ENCODE peak calls at places on chromosomes 5 and 9, in five cellular contexts. Z, D, W, A and M are unnamed samples. For H3K27me3, the result is how much of the 10 kb centered on the place peaks cover.

GRCh38 chr5:58404734-58405133 is 55.2 kb downstream of the PLK2 start:
- DNase-seq in Z (no peak), D (no peak), W (no peak), A (no peak), M (no peak)

GRCh38 chr9:7567687-7568086 is 231.9 kb downstream of the DMAC1 start:
- DNase-seq in Z (no peak), D (no peak), W (no peak), A (no peak), M (no peak)

GRCh38 chr5:13985736-13986418 is 41.4 kb upstream of the DNAH5 start:
- DNase-seq in Z (peak), D (no peak), W (peak), A (no peak), M (no peak)

GRCh38 chr9:73613092-73613701 is 461.5 kb downstream of the ANXA1 start:
- DNase-seq in Z (peak), D (no peak), W (no peak), A (no peak), M (no peak)

GRCh38 chr5:142715291-142715690 is 29.4 kb upstream of the FGF1 start:
- DNase-seq in Z (no peak), D (no peak), W (no peak), A (no peak), M (no peak)

GRCh38 chr9:89791754-89792153 is 186.9 kb downstream of the GADD45G start:
- DNase-seq in Z (no peak), D (no peak), W (no peak), A (no peak), M (no peak)

GRCh38 chr9:112532427-112532826 is 45.8 kb downstream of the KIAA1958 start:
- DNase-seq in Z (peak), D (no peak), W (peak), A (no peak), M (no peak)

GRCh38 chr5:128770907-128771306 is 194.4 kb upstream of the SLC27A6 start:
- DNase-seq in Z (no peak), D (no peak), W (no peak), A (no peak), M (no peak)

GRCh38 chr5:10567781-10568321 is 4.0 kb downstream of the ANKRD33B start:
- DNase-seq in Z (peak), D (no peak), W (peak), A (no peak), M (no peak)

GRCh38 chr5:135337064-135337463 is 62.0 kb downstream of the MACROH2A1 start:
- DNase-seq in Z (no peak), D (no peak), W (no peak), A (no peak), M (no peak)

GRCh38 chr5:43309657-43310056 is 3.6 kb downstream of the HMGCS1 start:
- DNase-seq in Z (no peak), D (no peak), W (no peak), A (no peak), M (no peak)

GRCh38 chr9:3181049-3181953 is 337.4 kb upstream of the PUM3 start:
- DNase-seq in Z (peak), D (peak), W (no peak), A (peak), M (peak)

GRCh38 chr5:50963647-50964584 is 297.5 kb downstream of the PARP8 start:
- DNase-seq in Z (peak), D (peak), W (no peak), A (peak), M (peak)

GRCh38 chr9:79237861-79238260 is 333.9 kb upstream of the TLE4 start:
- DNase-seq in Z (no peak), D (no peak), W (peak), A (no peak), M (no peak)

GRCh38 chr9:130171226-130172148 is 717 bp upstream of the NCS1 start:
- DNase-seq in Z (no peak), D (peak), W (no peak), A (peak), M (no peak)

GRCh38 chr5:472076-472655 is 29.2 kb downstream of the EXOC3 start:
- DNase-seq in Z (peak), D (no peak), W (no peak), A (peak), M (peak)

GRCh38 chr5:79133657-79134451 is 22.2 kb downstream of the BHMT start:
- DNase-seq in Z (peak), D (peak), W (peak), A (no peak), M (peak)

GRCh38 chr9:5851445-5851844 is 18.5 kb upstream of the ERMP1 start:
- DNase-seq in Z (peak), D (no peak), W (peak), A (no peak), M (peak)

GRCh38 chr9:1303911-1304310 is 253.8 kb downstream of the DMRT2 start:
- DNase-seq in Z (no peak), D (no peak), W (no peak), A (no peak), M (no peak)

GRCh38 chr5:25862276-25862675 is 1176.1 kb downstream of the CDH9 start:
- DNase-seq in Z (no peak), D (no peak), W (no peak), A (no peak), M (no peak)

GRCh38 chr9:4334439-4334838 is 34.6 kb upstream of the GLIS3 start:
- DNase-seq in Z (peak), D (peak), W (no peak), A (no peak), M (peak)

GRCh38 chr9:76463211-76463610 is 4.2 kb downstream of the GCNT1 start:
- DNase-seq in Z (no peak), D (no peak), W (no peak), A (no peak), M (no peak)

GRCh38 chr5:14161825-14162556 is 18.8 kb downstream of the TRIO start:
- DNase-seq in Z (no peak), D (no peak), W (no peak), A (no peak), M (no peak)

GRCh38 chr9:137396227-137396626 is 26.7 kb downstream of the EXD3 start:
- DNase-seq in Z (peak), D (no peak), W (peak), A (peak), M (peak)

GRCh38 chr5:112491257-112491656 is 72.2 kb upstream of the EPB41L4A start:
- DNase-seq in Z (no peak), D (no peak), W (no peak), A (no peak), M (no peak)

GRCh38 chr5:83473344-83474169 is 2.0 kb downstream of the VCAN start:
- DNase-seq in Z (peak), D (peak), W (peak), A (peak), M (peak)

GRCh38 chr5:77851229-77852067 is 75.3 kb upstream of the TBCA start:
- DNase-seq in Z (peak), D (peak), W (peak), A (peak), M (peak)

GRCh38 chr9:95561913-95562312 is 45.1 kb upstream of the PTCH1 start:
- DNase-seq in Z (no peak), D (no peak), W (no peak), A (no peak), M (no peak)

GRCh38 chr9:94714494-94714893 is 12.0 kb upstream of the AOPEP start:
- DNase-seq in Z (no peak), D (no peak), W (no peak), A (no peak), M (no peak)

GRCh38 chr5:157665467-157666085 is 5.8 kb upstream of the C5orf52 start:
- DNase-seq in Z (peak), D (no peak), W (peak), A (no peak), M (peak)

GRCh38 chr5:32713396-32714381 is 2.6 kb downstream of the NPR3 start:
- DNase-seq in Z (peak), D (peak), W (peak), A (peak), M (peak)
- H3K27me3 ChIP-seq in Z (under half), D (half or more), W (under half), A (under half), M (half or more)

DNA sequence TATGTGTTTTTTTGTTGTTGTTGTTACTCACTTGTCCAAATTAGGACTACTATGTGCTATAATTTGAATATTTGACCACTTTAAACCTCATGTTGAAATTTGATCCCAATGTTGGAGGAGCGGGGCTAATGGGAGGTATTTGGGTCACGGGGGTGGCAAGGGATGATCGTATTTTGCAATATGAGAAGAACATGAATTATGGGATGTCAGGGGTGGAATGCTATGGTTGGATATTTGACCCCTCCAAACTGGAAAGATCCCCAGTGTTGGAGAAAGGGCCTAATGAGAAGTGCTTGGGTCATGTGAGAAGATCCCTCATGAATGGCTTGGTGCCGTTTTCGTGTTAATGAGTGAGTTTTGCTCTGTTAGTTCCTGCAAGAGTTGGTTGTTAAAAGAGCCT is 119.8 kb downstream of the NUDT12 start:
- DNase-seq in Z (no peak), D (no peak), W (no peak), A (no peak), M (no peak)
- H3K27me3 ChIP-seq in Z (under half), D (under half), W (under half), A (under half), M (under half)

GRCh38 chr5:88688242-88688959 is 194.6 kb downstream of the MEF2C start:
- DNase-seq in Z (no peak), D (no peak), W (no peak), A (no peak), M (no peak)
- H3K27me3 ChIP-seq in Z (half or more), D (half or more), W (half or more), A (half or more), M (half or more)

GRCh38 chr5:160846642-160847041 is 5.4 kb downstream of the ATP10B start:
- DNase-seq in Z (no peak), D (no peak), W (no peak), A (no peak), M (no peak)

GRCh38 chr5:160851481-160851880 is 530 bp downstream of the ATP10B start:
- DNase-seq in Z (no peak), D (no peak), W (no peak), A (no peak), M (no peak)

GRCh38 chr5:160844177-160844576 is 7.8 kb downstream of the ATP10B start:
- DNase-seq in Z (no peak), D (no peak), W (no peak), A (no peak), M (no peak)

GRCh38 chr5:160850439-160850838 is 1.6 kb downstream of the ATP10B start:
- DNase-seq in Z (no peak), D (no peak), W (no peak), A (no peak), M (peak)

DNA sequence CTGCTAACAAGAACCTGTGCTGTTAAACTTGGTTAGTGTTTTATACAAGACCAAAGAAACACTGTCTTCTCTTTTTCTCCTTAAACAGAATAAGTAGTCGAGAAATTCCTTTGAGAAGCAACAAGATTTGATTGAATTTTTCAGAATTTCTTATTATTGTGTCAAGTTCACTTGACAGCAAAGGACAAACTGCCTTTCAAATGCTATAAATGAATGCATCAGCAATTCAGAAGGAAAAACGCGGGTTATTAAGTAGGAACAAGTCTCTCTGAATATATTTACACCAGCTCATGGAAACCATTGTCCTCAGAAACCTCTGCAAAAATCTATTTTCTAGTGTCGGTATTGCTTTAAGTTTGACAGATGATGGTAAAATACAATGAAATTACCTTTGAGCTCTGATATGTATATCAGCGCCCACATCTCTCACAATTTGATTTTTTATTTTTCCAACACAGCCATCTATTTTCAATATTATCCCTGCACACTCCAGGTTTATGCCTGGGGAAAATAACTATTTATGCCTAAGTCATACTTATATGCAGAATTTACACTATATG is 4.4 kb downstream of the ATP10B start:
- DNase-seq in Z (no peak), D (no peak), W (no peak), A (no peak), M (no peak)
- H3K27me3 ChIP-seq in Z (under half), D (under half), W (under half), A (under half), M (under half)

DNA sequence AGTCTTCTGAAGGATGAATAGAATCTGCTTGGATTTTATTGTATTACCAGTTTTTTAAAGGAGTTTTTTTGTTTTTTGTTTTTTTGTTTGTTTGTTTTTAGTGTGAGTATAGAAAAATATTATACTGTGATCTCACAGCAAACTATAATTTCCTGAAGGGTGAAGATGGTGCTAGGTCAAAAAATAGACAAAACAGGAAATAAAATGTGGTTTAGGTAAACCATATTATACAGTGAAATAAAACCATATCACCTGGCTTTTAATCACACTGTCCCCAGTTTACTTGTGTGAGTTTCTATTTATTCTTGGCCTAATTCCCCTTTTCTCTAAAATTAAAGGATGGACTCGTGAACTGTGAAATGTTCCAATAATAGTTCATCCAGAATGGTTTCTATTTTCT is 841.3 kb upstream of the CTNND2 start:
- DNase-seq in Z (no peak), D (no peak), W (no peak), A (no peak), M (no peak)
- H3K27me3 ChIP-seq in Z (under half), D (under half), W (under half), A (under half), M (under half)

GRCh38 chr9:113659740-113660139 is 196.2 kb downstream of the RGS3 start:
- DNase-seq in Z (no peak), D (no peak), W (no peak), A (no peak), M (no peak)

GRCh38 chr9:113659039-113659438 is 195.5 kb downstream of the RGS3 start:
- DNase-seq in Z (no peak), D (no peak), W (no peak), A (no peak), M (no peak)

GRCh38 chr9:113656771-113657670 is 193.5 kb downstream of the RGS3 start:
- DNase-seq in Z (no peak), D (no peak), W (no peak), A (no peak), M (no peak)

GRCh38 chr9:113657765-113658564 is 194.4 kb downstream of the RGS3 start:
- DNase-seq in Z (peak), D (peak), W (peak), A (no peak), M (peak)

DNA sequence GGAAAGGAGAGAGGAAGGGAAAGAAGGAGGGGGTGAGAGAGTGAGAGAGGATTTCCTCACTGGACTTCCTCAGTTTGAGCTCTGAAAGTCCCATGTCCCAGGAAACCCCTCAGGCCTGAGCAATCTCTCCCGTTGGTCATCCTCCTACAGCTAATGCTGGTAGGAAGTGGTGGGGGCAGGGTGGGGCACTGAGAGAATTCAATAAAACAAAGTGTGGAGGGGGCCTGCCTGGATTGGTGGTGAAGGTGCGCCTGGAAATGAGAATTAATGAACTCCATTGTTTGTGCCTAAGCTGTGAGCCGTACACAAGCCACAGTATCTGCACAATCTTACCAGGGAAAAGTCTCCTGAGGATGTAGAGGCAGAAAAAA is 195.0 kb downstream of the RGS3 start:
- DNase-seq in Z (peak), D (no peak), W (no peak), A (no peak), M (no peak)
- H3K27me3 ChIP-seq in Z (under half), D (under half), W (under half), A (under half), M (under half)